ENCODE peak calls at places on chromosomes 12 and 14, in eight cellular contexts. Q is HAP-1, H is M059J, K is HuH-7, A is tibial nerve, P is GM23248, O is T47D, J is Panc1. N is an unnamed sample.

GRCh38 chr14:24678801-24679247 is 44.8 kb upstream of the GZMB start:
- DNase-seq in Q (peak; percentile 83), H (peak; percentile 79), K (peak; percentile 70), A (peak; percentile 81), P (peak; percentile 88), O (peak; percentile 42), J (peak; percentile 52), N (peak; percentile 24)

GRCh38 chr12:67415473-67415872 is 146.3 kb downstream of the CAND1 start:
- DNase-seq in Q (no peak), H (peak; percentile 58), K (peak; percentile 30), A (peak; percentile 16), P (peak; percentile 68), O (no peak), J (no peak), N (no peak)

GRCh38 chr14:81005540-81006228 is 50.3 kb downstream of the TSHR start:
- DNase-seq in Q (no peak), H (no peak), K (no peak), A (no peak), P (no peak), O (no peak), J (no peak), N (no peak)

GRCh38 chr14:59819446-59820088 is 51.0 kb downstream of the RTN1 start:
- DNase-seq in Q (no peak), H (no peak), K (no peak), A (no peak), P (no peak), O (no peak), J (no peak), N (no peak)

GRCh38 chr12:14769462-14769836 is 33.8 kb downstream of the WBP11 start:
- DNase-seq in Q (no peak), H (no peak), K (peak; percentile 45), A (peak; percentile 12), P (peak; percentile 43), O (no peak), J (no peak), N (no peak)

GRCh38 chr12:104490850-104491249 is 34.1 kb downstream of the CHST11 start:
- DNase-seq in Q (no peak), H (no peak), K (no peak), A (no peak), P (no peak), O (no peak), J (no peak), N (no peak)

GRCh38 chr14:99752486-99753121 is 40.6 kb upstream of the EML1 start:
- DNase-seq in Q (no peak), H (peak; percentile 82), K (no peak), A (no peak), P (peak; percentile 89), O (no peak), J (no peak), N (no peak)

GRCh38 chr14:59187802-59188460 is 536 bp upstream of the DAAM1 start:
- DNase-seq in Q (peak; percentile 49), H (peak; percentile 64), K (no peak), A (peak; percentile 24), P (peak; percentile 50), O (no peak), J (peak; percentile 15), N (no peak)

GRCh38 chr14:73180385-73180805 is 44.1 kb downstream of the PSEN1 start:
- DNase-seq in Q (peak; percentile 32), H (peak; percentile 60), K (peak; percentile 46), A (peak; percentile 51), P (peak; percentile 89), O (no peak), J (no peak), N (no peak)

GRCh38 chr14:52862652-52863338 is 71.4 kb upstream of the GNPNAT1 start:
- DNase-seq in Q (peak; percentile 21), H (no peak), K (no peak), A (no peak), P (peak; percentile 89), O (peak; percentile 51), J (no peak), N (no peak)

GRCh38 chr14:95452176-95452889 is 64.1 kb downstream of the SYNE3 start:
- DNase-seq in Q (no peak), H (peak; percentile 7), K (peak; percentile 78), A (no peak), P (peak; percentile 46), O (peak; percentile 32), J (no peak), N (no peak)

GRCh38 chr14:98840076-98840475 is 431.9 kb downstream of the BCL11B start:
- DNase-seq in Q (no peak), H (no peak), K (no peak), A (no peak), P (no peak), O (no peak), J (no peak), N (no peak)

GRCh38 chr12:2359725-2360629 is 307.2 kb downstream of the CACNA1C start:
- DNase-seq in Q (no peak), H (no peak), K (no peak), A (no peak), P (no peak), O (no peak), J (no peak), N (no peak)

GRCh38 chr12:51449569-51450246 is 25.1 kb downstream of the SLC4A8 start:
- DNase-seq in Q (no peak), H (peak; percentile 58), K (no peak), A (no peak), P (peak; percentile 37), O (no peak), J (no peak), N (no peak)

GRCh38 chr14:101600336-101600890 is 39.1 kb downstream of the DIO3 start:
- DNase-seq in Q (no peak), H (no peak), K (no peak), A (no peak), P (no peak), O (no peak), J (no peak), N (no peak)

GRCh38 chr12:13962699-13963098 is 18.7 kb downstream of the GRIN2B start:
- DNase-seq in Q (peak; percentile 3), H (peak; percentile 13), K (peak; percentile 45), A (no peak), P (peak; percentile 18), O (no peak), J (no peak), N (no peak)

GRCh38 chr14:38693423-38693822 is 409.6 kb downstream of the SEC23A start:
- DNase-seq in Q (no peak), H (no peak), K (no peak), A (no peak), P (no peak), O (no peak), J (no peak), N (no peak)

GRCh38 chr12:122459211-122459610 is 36.7 kb upstream of the CLIP1 start:
- DNase-seq in Q (no peak), H (peak; percentile 53), K (no peak), A (no peak), P (no peak), O (no peak), J (no peak), N (no peak)

GRCh38 chr12:80268924-80269749 is 169.8 kb downstream of the OTOGL start:
- DNase-seq in Q (no peak), H (peak; percentile 83), K (no peak), A (no peak), P (peak; percentile 90), O (no peak), J (peak; percentile 75), N (no peak)

GRCh38 chr14:96699666-96700065 is 97.5 kb upstream of the VRK1 start:
- DNase-seq in Q (no peak), H (no peak), K (no peak), A (no peak), P (no peak), O (no peak), J (no peak), N (no peak)

GRCh38 chr12:80317899-80318298 is 126.1 kb upstream of the PTPRQ start:
- DNase-seq in Q (no peak), H (no peak), K (no peak), A (no peak), P (no peak), O (no peak), J (no peak), N (no peak)

GRCh38 chr14:94043111-94043755 is 17.1 kb downstream of the OTUB2 start:
- DNase-seq in Q (no peak), H (no peak), K (no peak), A (no peak), P (peak; percentile 59), O (no peak), J (no peak), N (no peak)

GRCh38 chr14:64502476-64503183 is 1.0 kb downstream of the ZBTB25 start:
- DNase-seq in Q (peak; percentile 25), H (peak; percentile 22), K (no peak), A (no peak), P (no peak), O (no peak), J (no peak), N (no peak)

GRCh38 chr12:124289634-124290600 is 5.0 kb upstream of the RFLNA start:
- DNase-seq in Q (no peak), H (peak; percentile 68), K (no peak), A (no peak), P (peak; percentile 85), O (no peak), J (no peak), N (no peak)

GRCh38 chr14:66066991-66067788 is 419.0 kb upstream of the CCDC196 start:
- DNase-seq in Q (peak; percentile 69), H (no peak), K (no peak), A (no peak), P (peak; percentile 49), O (no peak), J (no peak), N (no peak)

GRCh38 chr14:24274101-24274543 is 2.7 kb upstream of the RABGGTA start:
- DNase-seq in Q (no peak), H (peak; percentile 26), K (no peak), A (no peak), P (no peak), O (no peak), J (no peak), N (no peak)

GRCh38 chr12:119594772-119595445 is 1.3 kb downstream of the TMEM233 start:
- DNase-seq in Q (no peak), H (no peak), K (no peak), A (no peak), P (peak; percentile 6), O (no peak), J (no peak), N (no peak)

GRCh38 chr12:65099182-65099581 is 21.9 kb downstream of the WIF1 start:
- DNase-seq in Q (no peak), H (no peak), K (no peak), A (no peak), P (no peak), O (no peak), J (no peak), N (no peak)

N was measured in thoracic aorta.